ENCODE peak calls at places on chromosome X, in ten cellular contexts. One of them, this sample, is unnamed.

GRCh38 chrX:48589482-48590162 is 7.7 kb upstream of the WDR13 start:
- DNase-seq in activated T-cell treated with anti-CD3 and anti-CD28 coated beads for 4 hours: no peak
- DNase-seq in CD8-positive, alpha-beta memory T cell: no peak
- DNase-seq in choroid plexus epithelial cell: peak; percentile 50
- DNase-seq in activated gamma-delta T cell: no peak
- DNase-seq in EL: no peak
- DNase-seq in NCI-H460: no peak
- DNase-seq in memory B cell: no peak
- DNase-seq in ACHN: no peak
- DNase-seq in T-helper 17 cell: no peak
- DNase-seq in this sample: no peak

GRCh38 chrX:55007633-55008032 is 7.5 kb downstream of the APEX2 start:
- DNase-seq in activated T-cell treated with anti-CD3 and anti-CD28 coated beads for 4 hours: no peak
- DNase-seq in CD8-positive, alpha-beta memory T cell: no peak
- DNase-seq in choroid plexus epithelial cell: peak; percentile 52
- DNase-seq in activated gamma-delta T cell: no peak
- DNase-seq in EL: peak; percentile 62
- DNase-seq in NCI-H460: no peak
- DNase-seq in memory B cell: no peak
- DNase-seq in ACHN: peak; percentile 4
- DNase-seq in T-helper 17 cell: no peak
- DNase-seq in this sample: no peak

GRCh38 chrX:40314070-40314469 is 216.3 kb upstream of the BCOR start:
- DNase-seq in activated T-cell treated with anti-CD3 and anti-CD28 coated beads for 4 hours: no peak
- DNase-seq in CD8-positive, alpha-beta memory T cell: no peak
- DNase-seq in choroid plexus epithelial cell: no peak
- DNase-seq in activated gamma-delta T cell: no peak
- DNase-seq in EL: no peak
- DNase-seq in NCI-H460: no peak
- DNase-seq in memory B cell: no peak
- DNase-seq in ACHN: peak; percentile 9
- DNase-seq in T-helper 17 cell: no peak
- DNase-seq in this sample: no peak

GRCh38 chrX:153592966-153593688 is 5.8 kb downstream of the CCNQ start:
- DNase-seq in activated T-cell treated with anti-CD3 and anti-CD28 coated beads for 4 hours: no peak
- DNase-seq in CD8-positive, alpha-beta memory T cell: no peak
- DNase-seq in choroid plexus epithelial cell: no peak
- DNase-seq in activated gamma-delta T cell: no peak
- DNase-seq in EL: no peak
- DNase-seq in NCI-H460: no peak
- DNase-seq in memory B cell: no peak
- DNase-seq in ACHN: no peak
- DNase-seq in T-helper 17 cell: no peak
- DNase-seq in this sample: no peak

GRCh38 chrX:14916017-14916674 is 42.9 kb downstream of the MOSPD2 start:
- DNase-seq in activated T-cell treated with anti-CD3 and anti-CD28 coated beads for 4 hours: no peak
- DNase-seq in CD8-positive, alpha-beta memory T cell: no peak
- DNase-seq in choroid plexus epithelial cell: peak; percentile 69
- DNase-seq in activated gamma-delta T cell: no peak
- DNase-seq in EL: peak; percentile 74
- DNase-seq in NCI-H460: no peak
- DNase-seq in memory B cell: no peak
- DNase-seq in ACHN: peak; percentile 3
- DNase-seq in T-helper 17 cell: no peak
- DNase-seq in this sample: no peak

GRCh38 chrX:107571296-107571998 is 56.9 kb upstream of the PRPS1 start:
- DNase-seq in activated T-cell treated with anti-CD3 and anti-CD28 coated beads for 4 hours: no peak
- DNase-seq in CD8-positive, alpha-beta memory T cell: no peak
- DNase-seq in choroid plexus epithelial cell: peak; percentile 84
- DNase-seq in activated gamma-delta T cell: no peak
- DNase-seq in EL: peak; percentile 91
- DNase-seq in NCI-H460: no peak
- DNase-seq in memory B cell: no peak
- DNase-seq in ACHN: peak; percentile 81
- DNase-seq in T-helper 17 cell: no peak
- DNase-seq in this sample: no peak

GRCh38 chrX:24025741-24026402 is 1.1 kb downstream of the KLHL15 start:
- DNase-seq in activated T-cell treated with anti-CD3 and anti-CD28 coated beads for 4 hours: peak; percentile 3
- DNase-seq in CD8-positive, alpha-beta memory T cell: no peak
- DNase-seq in choroid plexus epithelial cell: peak; percentile 75
- DNase-seq in activated gamma-delta T cell: no peak
- DNase-seq in EL: peak; percentile 41
- DNase-seq in NCI-H460: peak; percentile 44
- DNase-seq in memory B cell: no peak
- DNase-seq in ACHN: peak; percentile 12
- DNase-seq in T-helper 17 cell: no peak
- DNase-seq in this sample: no peak

GRCh38 chrX:21764043-21764442 is 6.1 kb upstream of the SMPX start:
- DNase-seq in activated T-cell treated with anti-CD3 and anti-CD28 coated beads for 4 hours: no peak
- DNase-seq in CD8-positive, alpha-beta memory T cell: no peak
- DNase-seq in choroid plexus epithelial cell: no peak
- DNase-seq in activated gamma-delta T cell: no peak
- DNase-seq in EL: no peak
- DNase-seq in NCI-H460: no peak
- DNase-seq in memory B cell: no peak
- DNase-seq in ACHN: no peak
- DNase-seq in T-helper 17 cell: no peak
- DNase-seq in this sample: no peak

GRCh38 chrX:96436105-96436504 is 248.5 kb upstream of the DIAPH2 start:
- DNase-seq in activated T-cell treated with anti-CD3 and anti-CD28 coated beads for 4 hours: no peak
- DNase-seq in CD8-positive, alpha-beta memory T cell: no peak
- DNase-seq in choroid plexus epithelial cell: peak; percentile 70
- DNase-seq in activated gamma-delta T cell: no peak
- DNase-seq in EL: peak; percentile 68
- DNase-seq in NCI-H460: no peak
- DNase-seq in memory B cell: no peak
- DNase-seq in ACHN: peak; percentile 23
- DNase-seq in T-helper 17 cell: no peak
- DNase-seq in this sample: no peak

GRCh38 chrX:149374751-149375150 is 130.4 kb downstream of the IDS start:
- DNase-seq in activated T-cell treated with anti-CD3 and anti-CD28 coated beads for 4 hours: no peak
- DNase-seq in CD8-positive, alpha-beta memory T cell: no peak
- DNase-seq in choroid plexus epithelial cell: no peak
- DNase-seq in activated gamma-delta T cell: no peak
- DNase-seq in EL: no peak
- DNase-seq in NCI-H460: no peak
- DNase-seq in memory B cell: no peak
- DNase-seq in ACHN: no peak
- DNase-seq in T-helper 17 cell: no peak
- DNase-seq in this sample: no peak